ENCODE peak calls at places on chromosome 5, in six cellular contexts. H is neuronal stem cell, C is kidney, S is colonic mucosa, R is astrocyte, L is K562. X is an unnamed sample. For H3K4me1, the result is how much of the 10 kb centered on the place peaks cover.

GRCh38 chr5:115686692-115687054 is 60.8 kb upstream of the TMED7 start:
- DNase-seq in H (no peak), C (no peak), S (no peak), R (peak), L (no peak), X (peak)

GRCh38 chr5:16974981-16975380 is 38.9 kb upstream of the MYO10 start:
- DNase-seq in H (no peak), C (no peak), S (no peak), R (no peak), L (no peak), X (no peak)

GRCh38 chr5:122182491-122182921 is 53.2 kb downstream of the ZNF474 start:
- DNase-seq in H (no peak), C (no peak), S (peak), R (peak), L (no peak), X (peak)

GRCh38 chr5:9037048-9037447 is 508.8 kb downstream of the SEMA5A start:
- DNase-seq in H (no peak), C (no peak), S (no peak), R (no peak), L (no peak), X (no peak)

GRCh38 chr5:65262094-65262493 is 219.6 kb downstream of the ADAMTS6 start:
- DNase-seq in H (no peak), C (no peak), S (no peak), R (peak), L (no peak), X (peak)

GRCh38 chr5:99900302-99900811 is 634.8 kb upstream of the FAM174A start:
- DNase-seq in H (no peak), C (no peak), S (no peak), R (peak), L (no peak), X (peak)

GRCh38 chr5:135486679-135487395 is 34.7 kb upstream of the TIFAB start:
- DNase-seq in H (no peak), C (no peak), S (no peak), R (no peak), L (no peak), X (no peak)

GRCh38 chr5:33311893-33312292 is 128.9 kb upstream of the TARS1 start:
- DNase-seq in H (no peak), C (no peak), S (no peak), R (peak), L (no peak), X (peak)

GRCh38 chr5:143413964-143414669 is 10.6 kb upstream of the NR3C1 start:
- DNase-seq in H (no peak), C (no peak), S (no peak), R (no peak), L (no peak), X (no peak)

GRCh38 chr5:143826909-143827514 is 15.1 kb downstream of the HMHB1 start:
- DNase-seq in H (no peak), C (no peak), S (no peak), R (peak), L (no peak), X (peak)

GRCh38 chr5:59299006-59299405 is 594.5 kb downstream of the PDE4D start:
- DNase-seq in H (no peak), C (no peak), S (no peak), R (no peak), L (no peak), X (no peak)

GRCh38 chr5:114355086-114355830 is 6.6 kb upstream of the KCNN2 start:
- DNase-seq in H (no peak), C (no peak), S (no peak), R (no peak), L (no peak), X (no peak)

GRCh38 chr5:177070536-177071191 is 16.1 kb upstream of the FGFR4 start:
- DNase-seq in H (no peak), C (peak), S (no peak), R (no peak), L (no peak), X (no peak)
- H3K9ac ChIP-seq in H (no peak), C (no peak), S (no peak), R (no peak), L (no peak), X (no peak)

GRCh38 chr5:34715711-34716110 is 59.6 kb downstream of the RAI14 start:
- DNase-seq in H (no peak), C (no peak), S (no peak), R (peak), L (no peak), X (no peak)

GRCh38 chr5:34718516-34718915 is 62.4 kb downstream of the RAI14 start:
- DNase-seq in H (no peak), C (no peak), S (no peak), R (no peak), L (no peak), X (no peak)

GRCh38 chr5:34719029-34719428 is 62.9 kb downstream of the RAI14 start:
- DNase-seq in H (no peak), C (no peak), S (no peak), R (no peak), L (no peak), X (no peak)

GRCh38 chr5:34716986-34717385 is 60.9 kb downstream of the RAI14 start:
- DNase-seq in H (no peak), C (no peak), S (no peak), R (peak), L (no peak), X (no peak)

DNA sequence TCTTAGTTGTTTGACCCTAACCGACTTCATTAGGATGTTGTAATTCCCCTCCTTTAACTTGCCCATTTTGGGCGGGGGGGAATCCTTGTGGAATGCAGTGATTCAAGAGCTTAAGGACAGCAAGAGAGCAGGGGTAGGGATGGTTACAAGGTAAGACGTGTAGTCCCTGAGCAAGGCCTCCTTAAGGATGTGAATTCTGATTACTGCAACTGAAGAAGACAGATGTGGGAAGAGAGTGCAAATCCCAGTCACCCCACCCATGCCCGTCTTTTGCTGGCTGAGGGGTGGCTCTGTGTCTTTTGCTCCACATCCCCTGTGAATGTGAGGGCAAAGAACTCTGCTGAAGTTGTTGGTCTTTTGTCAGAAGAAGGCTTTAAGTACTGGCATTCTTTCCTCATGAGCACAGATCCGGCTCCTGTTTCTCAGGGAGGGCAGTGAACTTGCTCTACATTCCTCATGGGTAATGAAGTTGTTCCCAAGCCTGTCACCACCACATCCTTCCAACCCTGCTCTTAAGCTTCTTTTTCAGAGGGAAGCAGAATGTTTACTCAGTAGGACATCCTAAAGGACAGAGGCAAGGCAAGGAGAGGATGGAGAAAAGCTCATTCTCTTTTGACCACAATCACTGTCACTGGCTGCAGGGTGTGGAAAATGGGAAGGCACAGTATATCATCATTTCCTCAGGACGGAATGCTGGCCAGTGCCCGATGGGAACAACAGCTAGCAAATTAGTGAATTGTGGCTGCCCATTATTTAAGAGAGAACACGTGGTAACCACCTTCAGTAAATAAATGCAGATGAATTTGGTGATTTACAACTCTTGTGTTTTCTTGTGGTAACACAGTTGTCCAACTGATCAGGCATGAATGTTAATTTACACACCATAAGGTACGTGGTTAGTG is 61.5 kb downstream of the RAI14 start:
- DNase-seq in H (peak), C (no peak), S (no peak), R (peak), L (no peak), X (peak)
- H3K4me1 ChIP-seq in H (under half), C (under half), S (under half), R (half or more), L (under half), X (under half)

GRCh38 chr5:177403194-177403825 is 2.8 kb upstream of the PFN3 start:
- DNase-seq in H (peak), C (peak), S (no peak), R (no peak), L (no peak), X (peak)
- H3K9ac ChIP-seq in H (peak), C (no peak), S (peak), R (peak), L (peak), X (no peak)

GRCh38 chr5:60335913-60336312 is 364.1 kb downstream of the DEPDC1B start:
- DNase-seq in H (no peak), C (no peak), S (no peak), R (no peak), L (no peak), X (no peak)
- H3K4me1 ChIP-seq in H (under half), C (under half), S (under half), R (under half), L (under half), X (under half)

GRCh38 chr5:139633295-139634027 is 14.7 kb upstream of the CXXC5 start:
- DNase-seq in H (peak), C (peak), S (peak), R (no peak), L (peak), X (peak)
- H3K9ac ChIP-seq in H (no peak), C (no peak), S (no peak), R (no peak), L (no peak), X (peak)

X was measured in adipocyte.